ENCODE peak calls at places on chromosomes 6 and 20, in nine cellular contexts. F is prostate gland, H is breast epithelium, R is HCT116, Y is Peyer's patch, Q is ovary, G is HepG2, O is adrenal gland, K is stomach. N is an unnamed sample.

GRCh38 chr6:12169377-12169776 is 120.8 kb upstream of the EDN1 start:
- DNase-seq in Y (no peak), H (no peak), F (no peak), O (no peak), R (no peak), Q (no peak), G (no peak), K (no peak), N (no peak)

GRCh38 chr20:23874747-23875146 is 4.8 kb downstream of the CST5 start:
- DNase-seq in F (no peak), Y (no peak), O (no peak), R (no peak), Q (no peak), H (no peak), G (no peak), K (no peak), N (no peak)

GRCh38 chr6:137975058-137975940 is 108.2 kb downstream of the TNFAIP3 start:
- DNase-seq in Y (no peak), H (no peak), R (peak; percentile 7), Q (no peak), G (peak; percentile 23), K (no peak), O (no peak), F (no peak), N (no peak)

GRCh38 chr6:75368151-75368779 is 83.7 kb upstream of the TMEM30A start:
- DNase-seq in F (no peak), Y (no peak), K (peak; percentile 36), G (peak; percentile 44), H (no peak), O (peak; percentile 15), R (peak; percentile 42), Q (no peak), N (no peak)

GRCh38 chr20:50724851-50725721 is 6.3 kb upstream of the PARD6B start:
- DNase-seq in O (peak; percentile 76), H (peak; percentile 89), F (no peak), G (peak; percentile 54), K (peak; percentile 41), R (peak; percentile 91), Q (peak; percentile 93), Y (no peak), N (no peak)

GRCh38 chr6:28597217-28597835 is 71.6 kb downstream of the GPX5 start:
- DNase-seq in H (no peak), K (no peak), F (no peak), Y (no peak), R (peak; percentile 83), Q (no peak), O (no peak), G (peak; percentile 46), N (no peak)

GRCh38 chr20:34536798-34537394 is 20.7 kb downstream of the DYNLRB1 start:
- DNase-seq in Y (no peak), K (peak; percentile 73), O (peak; percentile 44), H (no peak), Q (no peak), F (no peak), R (no peak), G (peak; percentile 41), N (peak; percentile 69)

GRCh38 chr6:167291623-167292300 is 647 bp downstream of the UNC93A start:
- DNase-seq in F (no peak), H (no peak), K (no peak), R (no peak), O (no peak), Y (no peak), G (peak; percentile 77), Q (no peak), N (no peak)

GRCh38 chr6:133314951-133315350 is 73.8 kb downstream of the EYA4 start:
- DNase-seq in R (no peak), F (no peak), G (no peak), Y (no peak), H (no peak), Q (no peak), O (no peak), K (no peak), N (no peak)

GRCh38 chr20:45911486-45912343 is at the start of gene PLTP:
- DNase-seq in H (peak; percentile 42), F (peak; percentile 29), R (no peak), O (peak; percentile 70), Q (peak; percentile 82), K (peak; percentile 58), G (no peak), Y (peak; percentile 60), N (peak; percentile 77)

GRCh38 chr6:167827062-167827587 is 414 bp downstream of the AFDN start:
- DNase-seq in R (no peak), H (no peak), F (no peak), Q (peak; percentile 34), G (no peak), K (peak; percentile 44), O (peak; percentile 31), Y (no peak), N (no peak)

GRCh38 chr6:141877275-141877983 is 255.3 kb upstream of the GJE1 start:
- DNase-seq in Q (no peak), Y (no peak), F (no peak), H (no peak), G (peak; percentile 57), O (no peak), K (no peak), R (no peak), N (no peak)

GRCh38 chr6:5855787-5856186 is 150.9 kb downstream of the NRN1 start:
- DNase-seq in H (no peak), G (no peak), F (no peak), Q (no peak), R (no peak), O (no peak), Y (no peak), K (no peak), N (no peak)

GRCh38 chr6:78947962-78948361 is 80.6 kb downstream of the IRAK1BP1 start:
- DNase-seq in O (no peak), Y (no peak), G (no peak), K (no peak), Q (no peak), F (no peak), R (no peak), H (no peak), N (no peak)

GRCh38 chr6:87718662-87719433 is 16.8 kb upstream of the AKIRIN2 start:
- DNase-seq in R (no peak), O (no peak), H (no peak), K (no peak), F (no peak), G (no peak), Q (no peak), Y (no peak), N (no peak)

GRCh38 chr6:158737710-158738615 is 81.2 kb downstream of the EZR start:
- DNase-seq in Y (peak; percentile 83), R (peak; percentile 92), H (no peak), O (peak; percentile 91), G (no peak), F (peak; percentile 64), K (no peak), Q (no peak), N (peak; percentile 83)

GRCh38 chr6:30847421-30847970 is 36.8 kb upstream of the DDR1 start:
- DNase-seq in Y (no peak), Q (no peak), F (no peak), G (no peak), K (no peak), R (no peak), O (no peak), H (no peak), N (no peak)

GRCh38 chr6:157278171-157278570 is 45.1 kb downstream of the TMEM242 start:
- DNase-seq in O (no peak), Y (no peak), Q (no peak), F (no peak), H (no peak), K (no peak), R (no peak), G (no peak), N (no peak)

GRCh38 chr6:137967689-137968467 is 100.8 kb downstream of the TNFAIP3 start:
- DNase-seq in K (no peak), Y (no peak), F (no peak), R (no peak), Q (no peak), G (no peak), H (no peak), O (no peak), N (no peak)

DNA sequence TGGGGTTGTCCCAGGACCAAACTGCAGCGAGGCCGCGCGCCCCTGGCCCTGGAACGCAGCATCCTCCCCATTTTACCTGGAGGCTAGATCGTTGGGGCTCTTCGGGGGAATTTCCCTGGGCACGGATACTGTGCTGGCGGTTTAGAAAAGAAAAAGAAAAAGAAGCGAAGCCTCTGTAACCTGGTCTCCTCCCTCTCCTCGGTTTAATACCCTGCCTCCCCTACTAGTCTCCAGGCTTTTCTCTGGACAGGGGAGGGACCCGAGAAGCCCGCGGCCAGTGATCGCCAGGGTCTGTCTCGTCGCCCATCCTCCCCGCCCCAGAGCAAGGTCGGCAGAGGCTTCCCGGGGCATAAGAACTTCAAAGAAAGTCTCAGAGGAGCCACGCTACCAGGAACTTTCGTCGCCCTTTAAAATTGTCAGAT is 6.1 kb upstream of the LAMP5 start:
- DNase-seq in Q (no peak), F (no peak), H (no peak), Y (no peak), O (no peak), G (no peak), K (no peak), R (no peak), N (no peak)
- TF ChIP-seq POLR2A in Q (no peak), F (no peak), H (no peak), Y (no peak), O (no peak), G (no peak), K (no peak), R (no peak), N (no peak)

DNA sequence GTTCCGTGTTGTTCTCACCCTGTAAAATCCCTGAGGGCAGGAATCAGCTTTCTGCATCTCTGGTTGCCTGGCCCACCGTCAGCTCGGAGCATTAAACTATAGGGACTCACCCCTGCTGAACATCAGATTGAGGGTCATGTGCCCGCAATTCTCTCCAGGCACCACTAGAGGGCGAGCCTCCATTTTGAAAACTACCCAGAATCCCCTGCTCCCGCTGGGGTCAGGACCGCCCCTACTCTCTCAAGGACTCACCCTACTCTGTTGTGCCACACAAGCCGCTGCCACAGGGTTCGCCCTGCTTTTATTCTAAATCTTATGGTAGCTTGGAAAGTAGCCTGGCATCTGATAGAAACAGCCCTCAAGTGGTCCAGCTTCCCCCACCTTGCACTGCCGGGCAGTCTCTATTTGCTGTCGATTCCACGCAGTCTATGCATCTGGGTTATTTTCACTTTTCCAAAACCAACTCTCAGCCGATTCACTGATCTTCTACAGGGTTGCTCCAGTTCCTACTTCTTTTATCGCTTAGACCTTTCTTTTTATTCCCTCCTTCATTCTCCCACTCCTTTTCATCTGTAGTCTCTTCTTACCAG is 244.1 kb upstream of the QKI start:
- DNase-seq in Q (no peak), O (no peak), G (no peak), F (no peak), Y (no peak), R (no peak), H (no peak), K (no peak), N (no peak)
- H3K27ac ChIP-seq in Q (no peak overlapping the region), O (no peak overlapping the region), G (no peak overlapping the region), F (no peak overlapping the region), Y (no peak overlapping the region), R (no peak overlapping the region), H (no peak overlapping the region), K (no peak overlapping the region), N (no peak overlapping the region)

GRCh38 chr6:149922642-149923326 is at the start of gene RAET1G:
- DNase-seq in F (peak; percentile 90), O (peak; percentile 97), Q (peak; percentile 93), R (peak; percentile 42), H (peak; percentile 86), Y (peak; percentile 81), K (peak; percentile 88), G (peak; percentile 72), N (peak; percentile 92)
- TF ChIP-seq POLR2A in F (peak; percentile 83), O (peak; percentile 70), Q (no peak), R (no peak), H (no peak), Y (no peak), K (no peak), G (no peak), N (no peak)

GRCh38 chr20:57313951-57314350 is 15.7 kb upstream of the SPO11 start:
- DNase-seq in Q (no peak), H (no peak), K (no peak), O (no peak), G (no peak), F (no peak), R (no peak), Y (no peak), N (no peak)
- H3K27ac ChIP-seq in Q (no peak overlapping the region), H (no peak overlapping the region), K (no peak overlapping the region), O (no peak overlapping the region), G (no peak overlapping the region), F (no peak overlapping the region), R (no peak overlapping the region), Y (no peak overlapping the region), N (no peak overlapping the region)

N was measured in right lobe of liver.